ENCODE peak calls at places on chromosomes 7 and 10, in six cellular contexts. K is GM13977; P is fibroblast of lung; G is bronchial epithelial cell; N is WTC11; J is CD4-positive, alpha-beta T cell. E is an unnamed sample.

GRCh38 chr10:132146941-132147915 is 39.5 kb upstream of the DPYSL4 start:
- DNase-seq in K (no peak), P (no peak), G (no peak), N (peak; percentile 13), J (no peak), E (no peak)

GRCh38 chr10:102368072-102368471 is 27.4 kb upstream of the NFKB2 start:
- DNase-seq in K (no peak), P (no peak), G (peak; percentile 51), N (no peak), J (no peak), E (no peak)

GRCh38 chr10:14665304-14665703 is 109.4 kb downstream of the FAM107B start:
- DNase-seq in K (no peak), P (peak; percentile 19), G (peak; percentile 95), N (no peak), J (no peak), E (no peak)

GRCh38 chr10:125521721-125522680 is 161.0 kb downstream of the TEX36 start:
- DNase-seq in K (no peak), P (no peak), G (no peak), N (peak; percentile 89), J (no peak), E (no peak)

GRCh38 chr10:127041561-127041960 is 136.3 kb downstream of the DOCK1 start:
- DNase-seq in K (no peak), P (peak; percentile 98), G (peak; percentile 98), N (no peak), J (no peak), E (peak; percentile 68)

GRCh38 chr10:86192686-86193085 is 173.9 kb downstream of the GRID1 start:
- DNase-seq in K (no peak), P (no peak), G (no peak), N (no peak), J (no peak), E (no peak)

GRCh38 chr10:62243647-62243997 is 25.0 kb downstream of the RTKN2 start:
- DNase-seq in K (no peak), P (no peak), G (no peak), N (no peak), J (no peak), E (no peak)

GRCh38 chr7:141354251-141354650 is 197.0 kb upstream of the AGK start:
- DNase-seq in K (no peak), P (peak; percentile 76), G (no peak), N (no peak), J (no peak), E (no peak)

GRCh38 chr10:101000602-101000991 is 989 bp downstream of the LZTS2 start:
- DNase-seq in K (no peak), P (no peak), G (no peak), N (no peak), J (no peak), E (no peak)

GRCh38 chr10:50627443-50627842 is 3.7 kb upstream of the SGMS1 start:
- DNase-seq in K (no peak), P (no peak), G (no peak), N (no peak), J (no peak), E (no peak)

GRCh38 chr10:79285315-79286185 is 61.7 kb upstream of the PPIF start:
- DNase-seq in K (peak; percentile 87), P (no peak), G (no peak), N (no peak), J (no peak), E (no peak)

GRCh38 chr7:47489624-47490023 is 92.3 kb downstream of the TNS3 start:
- DNase-seq in K (no peak), P (no peak), G (no peak), N (no peak), J (no peak), E (no peak)

GRCh38 chr7:2904202-2904601 is 60.1 kb upstream of the GNA12 start:
- DNase-seq in K (no peak), P (no peak), G (no peak), N (no peak), J (no peak), E (no peak)

GRCh38 chr7:121072826-121073225 is 84.3 kb downstream of the CPED1 start:
- DNase-seq in K (no peak), P (no peak), G (no peak), N (no peak), J (no peak), E (no peak)

GRCh38 chr10:43816351-43817321 is 168.0 kb upstream of the ZNF32 start:
- DNase-seq in K (peak; percentile 73), P (peak; percentile 53), G (no peak), N (no peak), J (peak; percentile 62), E (peak; percentile 57)

GRCh38 chr7:48087349-48087748 is 1.7 kb upstream of the UPP1 start:
- DNase-seq in K (no peak), P (peak; percentile 76), G (peak; percentile 78), N (no peak), J (no peak), E (no peak)

GRCh38 chr7:66697451-66698438 is 42.8 kb upstream of the RABGEF1 start:
- DNase-seq in K (no peak), P (peak; percentile 67), G (peak; percentile 31), N (no peak), J (no peak), E (no peak)

GRCh38 chr10:33801705-33802104 is 467.2 kb upstream of the NRP1 start:
- DNase-seq in K (no peak), P (peak; percentile 5), G (peak; percentile 88), N (no peak), J (no peak), E (no peak)

GRCh38 chr7:45102785-45103712 is 8.4 kb downstream of the TBRG4 start:
- DNase-seq in K (no peak), P (no peak), G (no peak), N (no peak), J (no peak), E (no peak)

GRCh38 chr7:54898659-54899340 is 120.0 kb upstream of the EGFR start:
- DNase-seq in K (no peak), P (no peak), G (no peak), N (no peak), J (no peak), E (no peak)

GRCh38 chr7:50303894-50304157 is 690 bp upstream of the IKZF1 start:
- DNase-seq in K (no peak), P (no peak), G (no peak), N (peak; percentile 28), J (no peak), E (no peak)

GRCh38 chr10:23693398-23693797 is 254.5 kb downstream of the OTUD1 start:
- DNase-seq in K (no peak), P (no peak), G (no peak), N (peak; percentile 79), J (no peak), E (no peak)

GRCh38 chr10:69733791-69734261 is 67.9 kb upstream of the COL13A1 start:
- DNase-seq in K (no peak), P (peak; percentile 84), G (peak; percentile 67), N (no peak), J (no peak), E (no peak)

GRCh38 chr10:72084094-72084459 is 4.3 kb downstream of the SPOCK2 start:
- DNase-seq in K (no peak), P (no peak), G (no peak), N (no peak), J (no peak), E (no peak)

GRCh38 chr10:18659784-18660561 is 742 bp downstream of the ARL5B start:
- DNase-seq in K (peak; percentile 27), P (peak; percentile 35), G (peak; percentile 90), N (no peak), J (no peak), E (no peak)

DNA sequence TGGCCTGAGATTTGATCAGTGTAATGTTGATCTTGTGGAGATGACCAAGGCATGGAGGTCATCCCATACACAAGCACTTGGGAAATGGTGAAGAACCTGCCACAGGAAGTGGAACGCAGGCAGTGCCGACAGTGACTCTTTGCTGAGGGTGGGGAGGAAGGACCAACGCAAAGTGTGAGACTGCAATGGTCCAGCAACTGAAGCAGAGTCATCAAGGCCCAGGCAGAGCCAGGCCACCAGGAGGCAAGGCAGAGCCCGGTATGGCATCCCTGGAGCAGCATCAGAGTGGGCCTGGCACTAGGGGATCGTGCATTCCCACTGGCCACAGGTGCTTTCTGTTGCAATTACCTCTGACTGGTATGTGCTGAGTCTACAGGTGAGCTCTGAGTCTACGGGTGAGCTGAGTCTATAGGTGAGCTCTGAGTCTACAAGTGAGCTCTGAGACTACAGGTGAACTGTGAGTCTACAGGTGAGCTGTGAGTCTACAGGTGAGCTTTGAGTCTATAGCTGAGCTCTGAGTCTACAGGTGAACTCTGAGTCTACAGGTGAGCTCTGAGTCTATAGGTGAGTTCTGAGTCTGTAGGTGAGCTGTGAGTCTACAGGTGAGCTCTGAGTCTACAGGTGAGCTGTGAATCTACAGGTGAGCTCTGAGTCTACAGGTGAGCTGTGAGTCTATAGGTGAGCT is 132.9 kb downstream of the KLF6 start:
- DNase-seq in K (no peak), P (no peak), G (no peak), N (no peak), J (no peak), E (no peak)
- TF ChIP-seq CTCF in K (no peak), P (no peak), G (no peak), N (no peak), J (no peak), E (no peak)

DNA sequence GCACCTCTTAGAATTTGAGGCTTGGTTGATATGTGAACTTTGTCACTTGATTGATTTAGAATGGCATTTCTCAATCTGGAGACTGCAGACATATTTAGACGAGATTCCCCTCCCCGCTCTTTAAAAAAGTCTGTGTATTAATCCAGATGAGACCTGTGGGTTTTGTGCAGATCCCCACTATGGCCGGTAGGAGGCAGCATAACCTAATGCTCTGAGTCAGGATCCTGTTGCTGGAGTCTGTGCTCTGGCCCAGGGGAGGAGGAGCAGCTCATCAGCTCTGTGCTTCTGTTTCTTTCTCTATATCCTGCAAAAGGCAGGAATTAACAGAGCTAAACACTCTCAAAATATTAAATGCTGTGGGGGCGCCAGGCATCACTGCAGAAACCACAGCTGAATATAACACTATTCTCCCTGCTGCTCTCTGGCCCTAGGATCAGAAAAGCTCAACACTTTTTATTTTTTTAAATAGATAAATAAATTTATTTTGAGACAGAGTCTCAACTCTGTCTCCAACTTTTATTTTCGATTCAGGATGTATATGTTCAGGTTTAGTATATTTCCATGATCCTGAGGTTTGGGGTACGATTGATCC is 23.9 kb upstream of the SEPHS1 start:
- DNase-seq in K (peak; percentile 88), P (peak; percentile 83), G (peak; percentile 69), N (peak; percentile 65), J (peak; percentile 29), E (peak; percentile 43)
- TF ChIP-seq CTCF in K (peak; percentile 85), P (peak; percentile 98), G (peak; percentile 94), N (no peak), J (peak; percentile 79), E (peak; percentile 94)

GRCh38 chr7:7352845-7353244 is 170.5 kb downstream of the C1GALT1 start:
- DNase-seq in K (no peak), P (no peak), G (peak; percentile 86), N (peak; percentile 15), J (no peak), E (no peak)
- TF ChIP-seq CTCF in K (peak; percentile 14), P (no peak), G (peak; percentile 61), N (no peak), J (no peak), E (no peak)

DNA sequence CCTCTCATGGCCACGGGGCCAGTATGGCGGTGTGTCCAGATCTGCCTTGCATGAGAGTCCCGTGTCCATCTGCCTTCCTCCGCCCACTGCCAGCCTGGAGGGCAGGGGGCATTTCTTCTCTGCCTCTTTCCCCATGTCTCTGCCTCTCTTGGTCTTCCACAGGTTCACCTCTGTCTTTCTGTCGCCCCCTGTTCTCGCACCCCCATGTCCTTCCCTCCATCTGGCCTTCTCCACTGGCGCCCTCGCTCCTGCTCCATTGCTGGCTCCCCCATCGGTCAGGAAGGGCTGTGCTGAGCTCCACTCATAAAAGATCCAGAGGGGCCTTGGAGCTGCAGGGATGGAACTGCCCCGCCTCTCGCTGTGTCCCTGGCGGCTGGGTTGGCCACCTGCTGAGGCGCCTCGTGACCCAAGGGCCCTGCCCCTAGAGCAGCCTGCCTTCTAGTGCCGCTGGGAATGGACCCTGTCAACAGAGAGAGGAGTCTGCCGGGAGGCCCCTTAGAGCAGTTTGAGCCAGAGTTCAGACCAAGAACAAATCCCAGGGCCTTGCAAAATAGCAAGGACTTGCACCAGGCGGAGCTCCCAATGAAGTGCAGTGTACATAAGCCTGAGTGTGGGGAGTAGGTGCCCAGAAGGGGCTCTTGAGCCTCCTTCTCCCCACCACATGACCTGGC is 42.0 kb downstream of the GOLGA7B start:
- DNase-seq in K (no peak), P (no peak), G (no peak), N (no peak), J (no peak), E (no peak)
- TF ChIP-seq CTCF in K (no peak), P (no peak), G (no peak), N (no peak), J (no peak), E (no peak)

E was measured in AG09319.